ENCODE peak calls at places on chromosomes 6 and 20, in eight cellular contexts. One of them, this sample, is unnamed.

GRCh38 chr6:99119109-99120031 is 171.6 kb upstream of the FBXL4 start:
- DNase-seq in adrenal gland: no peak
- DNase-seq in spleen: no peak
- DNase-seq in MM.1S: peak; percentile 54
- DNase-seq in GM23338: peak; percentile 81
- DNase-seq in endodermal cell: peak; percentile 74
- DNase-seq in H9: peak; percentile 32
- DNase-seq in left ventricle myocardium inferior: no peak
- DNase-seq in this sample: no peak

GRCh38 chr20:10728873-10729670 is 55.3 kb upstream of the JAG1 start:
- DNase-seq in endodermal cell: no peak
- DNase-seq in left ventricle myocardium inferior: no peak
- DNase-seq in adrenal gland: no peak
- DNase-seq in spleen: no peak
- DNase-seq in H9: no peak
- DNase-seq in MM.1S: no peak
- DNase-seq in GM23338: no peak
- DNase-seq in this sample: no peak

GRCh38 chr6:145086197-145086596 is 649.1 kb downstream of the EPM2A start:
- DNase-seq in spleen: no peak
- DNase-seq in H9: peak; percentile 30
- DNase-seq in endodermal cell: peak; percentile 65
- DNase-seq in adrenal gland: no peak
- DNase-seq in left ventricle myocardium inferior: no peak
- DNase-seq in MM.1S: no peak
- DNase-seq in GM23338: peak; percentile 52
- DNase-seq in this sample: no peak

GRCh38 chr6:50602191-50602810 is 111.0 kb upstream of the TFAP2D start:
- DNase-seq in GM23338: peak; percentile 74
- DNase-seq in left ventricle myocardium inferior: no peak
- DNase-seq in spleen: no peak
- DNase-seq in MM.1S: peak; percentile 19
- DNase-seq in adrenal gland: no peak
- DNase-seq in H9: no peak
- DNase-seq in endodermal cell: no peak
- DNase-seq in this sample: no peak

GRCh38 chr6:140436023-140436811 is 1061.8 kb upstream of the CITED2 start:
- DNase-seq in adrenal gland: no peak
- DNase-seq in spleen: no peak
- DNase-seq in H9: peak; percentile 65
- DNase-seq in endodermal cell: peak; percentile 51
- DNase-seq in left ventricle myocardium inferior: no peak
- DNase-seq in GM23338: peak; percentile 83
- DNase-seq in MM.1S: no peak
- DNase-seq in this sample: no peak

GRCh38 chr20:34916774-34917354 is 38.7 kb downstream of the GSS start:
- DNase-seq in adrenal gland: no peak
- DNase-seq in left ventricle myocardium inferior: no peak
- DNase-seq in GM23338: no peak
- DNase-seq in endodermal cell: no peak
- DNase-seq in H9: no peak
- DNase-seq in MM.1S: no peak
- DNase-seq in spleen: no peak
- DNase-seq in this sample: no peak

GRCh38 chr20:9759392-9759791 is 79.5 kb downstream of the PAK5 start:
- DNase-seq in H9: no peak
- DNase-seq in adrenal gland: no peak
- DNase-seq in endodermal cell: no peak
- DNase-seq in left ventricle myocardium inferior: no peak
- DNase-seq in MM.1S: no peak
- DNase-seq in GM23338: peak; percentile 21
- DNase-seq in spleen: no peak
- DNase-seq in this sample: no peak

GRCh38 chr6:43609402-43609801 is 19.7 kb downstream of the GTPBP2 start:
- DNase-seq in left ventricle myocardium inferior: no peak
- DNase-seq in spleen: no peak
- DNase-seq in MM.1S: no peak
- DNase-seq in GM23338: no peak
- DNase-seq in H9: no peak
- DNase-seq in adrenal gland: no peak
- DNase-seq in endodermal cell: no peak
- DNase-seq in this sample: no peak

GRCh38 chr6:30720738-30721197 is 616 bp downstream of the TUBB start:
- DNase-seq in endodermal cell: peak; percentile 80
- DNase-seq in left ventricle myocardium inferior: peak; percentile 75
- DNase-seq in adrenal gland: peak; percentile 89
- DNase-seq in MM.1S: peak; percentile 80
- DNase-seq in H9: peak; percentile 59
- DNase-seq in GM23338: peak; percentile 77
- DNase-seq in spleen: peak; percentile 94
- DNase-seq in this sample: peak; percentile 84

GRCh38 chr6:7673063-7673536 is 52.8 kb upstream of the BMP6 start:
- DNase-seq in GM23338: peak; percentile 87
- DNase-seq in MM.1S: no peak
- DNase-seq in spleen: peak; percentile 59
- DNase-seq in endodermal cell: peak; percentile 89
- DNase-seq in adrenal gland: no peak
- DNase-seq in H9: peak; percentile 83
- DNase-seq in left ventricle myocardium inferior: peak; percentile 36
- DNase-seq in this sample: peak; percentile 61

GRCh38 chr6:16619017-16619416 is 142.2 kb downstream of the ATXN1 start:
- DNase-seq in GM23338: no peak
- DNase-seq in H9: no peak
- DNase-seq in adrenal gland: no peak
- DNase-seq in left ventricle myocardium inferior: no peak
- DNase-seq in endodermal cell: no peak
- DNase-seq in MM.1S: no peak
- DNase-seq in spleen: no peak
- DNase-seq in this sample: no peak

GRCh38 chr20:51456511-51457280 is 85.8 kb downstream of the NFATC2 start:
- DNase-seq in H9: peak; percentile 54
- DNase-seq in spleen: peak; percentile 90
- DNase-seq in adrenal gland: peak; percentile 98
- DNase-seq in endodermal cell: peak; percentile 82
- DNase-seq in left ventricle myocardium inferior: peak; percentile 95
- DNase-seq in GM23338: peak; percentile 35
- DNase-seq in MM.1S: no peak
- DNase-seq in this sample: peak; percentile 93

GRCh38 chr6:7587631-7588100 is 2.3 kb upstream of the SNRNP48 start:
- DNase-seq in MM.1S: no peak
- DNase-seq in left ventricle myocardium inferior: no peak
- DNase-seq in endodermal cell: no peak
- DNase-seq in adrenal gland: no peak
- DNase-seq in H9: no peak
- DNase-seq in GM23338: no peak
- DNase-seq in spleen: no peak
- DNase-seq in this sample: no peak

GRCh38 chr6:67073938-67074337 is 1366.9 kb upstream of the EYS start:
- DNase-seq in left ventricle myocardium inferior: no peak
- DNase-seq in H9: no peak
- DNase-seq in GM23338: no peak
- DNase-seq in MM.1S: no peak
- DNase-seq in endodermal cell: no peak
- DNase-seq in spleen: no peak
- DNase-seq in adrenal gland: no peak
- DNase-seq in this sample: no peak

GRCh38 chr20:62303327-62304226 is 780 bp downstream of the ADRM1 start:
- DNase-seq in MM.1S: peak; percentile 26
- DNase-seq in H9: peak; percentile 31
- DNase-seq in endodermal cell: no peak
- DNase-seq in spleen: no peak
- DNase-seq in GM23338: no peak
- DNase-seq in left ventricle myocardium inferior: no peak
- DNase-seq in adrenal gland: peak; percentile 79
- DNase-seq in this sample: peak; percentile 34

GRCh38 chr6:112881027-112881426 is 533.9 kb downstream of the RFPL4B start:
- DNase-seq in left ventricle myocardium inferior: no peak
- DNase-seq in GM23338: no peak
- DNase-seq in adrenal gland: no peak
- DNase-seq in H9: no peak
- DNase-seq in MM.1S: no peak
- DNase-seq in spleen: no peak
- DNase-seq in endodermal cell: no peak
- DNase-seq in this sample: no peak

DNA sequence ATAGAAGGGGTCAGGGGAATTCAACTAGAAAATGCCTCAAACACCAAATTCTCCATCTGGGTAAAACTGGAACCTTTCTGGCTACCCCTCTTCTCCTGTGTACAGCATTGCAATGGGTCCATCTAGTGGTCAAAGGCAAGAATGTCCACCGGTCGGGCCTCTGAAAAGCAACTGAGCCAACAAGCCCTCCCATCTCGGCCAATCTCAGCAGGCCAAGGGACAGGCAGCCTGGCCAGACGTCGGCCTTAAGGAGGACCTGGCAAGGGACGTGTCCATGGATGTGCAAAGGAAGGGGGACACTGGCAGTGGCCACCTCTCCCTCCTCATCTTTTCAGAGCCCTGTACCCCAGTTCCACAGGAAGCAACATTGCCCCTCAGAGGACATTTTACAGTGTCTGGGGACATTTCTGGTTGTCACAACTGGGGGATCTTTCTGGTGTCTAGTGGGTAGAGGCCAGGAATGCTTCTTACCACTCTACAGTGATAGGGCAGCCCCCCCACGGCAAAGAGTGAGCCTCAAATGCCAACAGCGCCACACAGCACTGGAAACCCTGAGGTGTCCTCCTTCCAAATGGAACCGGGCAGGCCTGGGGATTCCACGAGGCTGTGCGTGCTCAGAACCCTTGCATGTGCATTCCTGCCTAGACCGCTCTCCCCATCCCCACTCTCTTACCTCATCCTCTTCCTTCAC is 99.8 kb upstream of the FOXA2 start:
- DNase-seq in H9: peak; percentile 85
- DNase-seq in spleen: no peak
- DNase-seq in adrenal gland: peak; percentile 88
- DNase-seq in GM23338: peak; percentile 90
- DNase-seq in endodermal cell: peak; percentile 95
- DNase-seq in left ventricle myocardium inferior: peak; percentile 48
- DNase-seq in MM.1S: peak; percentile 65
- DNase-seq in this sample: peak; percentile 78
- TF ChIP-seq CTCF in H9: peak; percentile 92
- TF ChIP-seq CTCF in spleen: peak; percentile 51
- TF ChIP-seq CTCF in adrenal gland: peak; percentile 82
- TF ChIP-seq CTCF in GM23338: peak; percentile 93
- TF ChIP-seq CTCF in endodermal cell: peak; percentile 95
- TF ChIP-seq CTCF in left ventricle myocardium inferior: peak; percentile 92
- TF ChIP-seq CTCF in MM.1S: peak; percentile 80
- TF ChIP-seq CTCF in this sample: peak; percentile 58

GRCh38 chr6:148336901-148337300 is 5.7 kb upstream of the SASH1 start:
- DNase-seq in MM.1S: no peak
- DNase-seq in adrenal gland: no peak
- DNase-seq in left ventricle myocardium inferior: no peak
- DNase-seq in endodermal cell: no peak
- DNase-seq in GM23338: no peak
- DNase-seq in H9: no peak
- DNase-seq in spleen: no peak
- DNase-seq in this sample: no peak

GRCh38 chr6:148343028-148343374 is 363 bp downstream of the SASH1 start:
- DNase-seq in MM.1S: no peak
- DNase-seq in GM23338: peak; percentile 57
- DNase-seq in spleen: peak; percentile 77
- DNase-seq in adrenal gland: no peak
- DNase-seq in left ventricle myocardium inferior: no peak
- DNase-seq in H9: peak; percentile 45
- DNase-seq in endodermal cell: peak; percentile 76
- DNase-seq in this sample: peak; percentile 32

GRCh38 chr6:148340586-148341297 is 1.9 kb upstream of the SASH1 start:
- DNase-seq in spleen: no peak
- DNase-seq in endodermal cell: no peak
- DNase-seq in H9: no peak
- DNase-seq in adrenal gland: no peak
- DNase-seq in GM23338: no peak
- DNase-seq in MM.1S: no peak
- DNase-seq in left ventricle myocardium inferior: no peak
- DNase-seq in this sample: no peak

GRCh38 chr6:148342146-148343027 is at the start of gene SASH1:
- DNase-seq in GM23338: peak; percentile 97
- DNase-seq in left ventricle myocardium inferior: peak; percentile 66
- DNase-seq in adrenal gland: peak; percentile 61
- DNase-seq in spleen: peak; percentile 76
- DNase-seq in H9: peak; percentile 92
- DNase-seq in MM.1S: no peak
- DNase-seq in endodermal cell: peak; percentile 92
- DNase-seq in this sample: peak; percentile 67

GRCh38 chr6:148339766-148340165 is 2.9 kb upstream of the SASH1 start:
- DNase-seq in H9: no peak
- DNase-seq in endodermal cell: no peak
- DNase-seq in adrenal gland: no peak
- DNase-seq in spleen: no peak
- DNase-seq in GM23338: no peak
- DNase-seq in MM.1S: no peak
- DNase-seq in left ventricle myocardium inferior: no peak
- DNase-seq in this sample: no peak
- H3K4me1 ChIP-seq in H9: no peaks in the 10 kb centered on the region
- H3K4me1 ChIP-seq in endodermal cell: peaks cover 10% of the 10 kb centered on the region
- H3K4me1 ChIP-seq in adrenal gland: peaks cover 3% of the 10 kb centered on the region
- H3K4me1 ChIP-seq in spleen: peaks cover 11% of the 10 kb centered on the region
- H3K4me1 ChIP-seq in GM23338: peaks cover 23% of the 10 kb centered on the region
- H3K4me1 ChIP-seq in MM.1S: no peaks in the 10 kb centered on the region
- H3K4me1 ChIP-seq in left ventricle myocardium inferior: peaks cover 25% of the 10 kb centered on the region
- H3K4me1 ChIP-seq in this sample: peaks cover 10% of the 10 kb centered on the region

DNA sequence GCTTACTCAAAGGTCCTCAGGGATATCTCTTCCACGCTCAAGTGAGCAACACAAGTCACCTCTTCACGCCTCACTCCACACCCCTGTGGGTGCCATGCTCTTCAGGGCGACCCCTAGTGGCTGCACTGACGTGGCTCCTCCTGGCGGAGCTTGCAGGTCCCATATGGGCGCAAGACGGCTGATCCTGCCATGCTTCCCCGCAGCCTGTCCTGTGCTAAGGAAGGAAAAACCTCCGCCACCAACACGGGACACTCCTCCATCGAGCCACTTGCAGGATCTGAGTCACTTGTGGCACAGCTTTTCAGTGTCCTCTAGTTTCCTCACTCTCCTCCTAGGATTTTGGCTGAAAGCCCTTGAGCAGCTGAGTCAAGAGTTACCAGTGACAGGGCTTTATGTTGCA is 90.7 kb downstream of the KHDC1L start:
- DNase-seq in adrenal gland: no peak
- DNase-seq in spleen: no peak
- DNase-seq in H9: peak; percentile 94
- DNase-seq in GM23338: peak; percentile 92
- DNase-seq in left ventricle myocardium inferior: no peak
- DNase-seq in MM.1S: no peak
- DNase-seq in endodermal cell: peak; percentile 97
- DNase-seq in this sample: peak; percentile 29
- TF ChIP-seq CTCF in adrenal gland: no peak
- TF ChIP-seq CTCF in spleen: no peak
- TF ChIP-seq CTCF in H9: peak; percentile 98
- TF ChIP-seq CTCF in GM23338: peak; percentile 99
- TF ChIP-seq CTCF in left ventricle myocardium inferior: no peak
- TF ChIP-seq CTCF in MM.1S: peak; percentile 49
- TF ChIP-seq CTCF in endodermal cell: peak; percentile 94
- TF ChIP-seq CTCF in this sample: no peak

DNA sequence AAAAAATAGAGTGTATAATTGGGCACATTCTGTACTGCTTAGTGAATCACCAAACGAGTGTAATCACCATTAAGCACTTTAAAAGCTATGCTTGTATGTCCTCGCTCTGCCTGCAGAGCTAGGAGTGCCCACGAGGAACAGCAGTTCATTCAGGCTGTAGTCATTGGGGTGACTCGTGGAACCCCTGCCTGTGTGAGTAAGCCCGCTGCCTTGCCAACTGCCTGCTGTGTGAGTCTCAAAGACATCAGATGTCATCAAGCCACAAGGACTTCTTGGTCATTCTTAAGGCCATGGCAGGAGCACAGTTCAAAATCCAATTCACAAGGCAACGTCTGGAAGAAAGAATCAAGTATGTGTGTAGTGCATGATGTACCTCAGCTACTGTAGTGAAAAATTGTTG is 60.4 kb downstream of the FOXO3 start:
- DNase-seq in GM23338: no peak
- DNase-seq in spleen: no peak
- DNase-seq in left ventricle myocardium inferior: no peak
- DNase-seq in adrenal gland: peak; percentile 83
- DNase-seq in H9: no peak
- DNase-seq in MM.1S: no peak
- DNase-seq in endodermal cell: peak; percentile 47
- DNase-seq in this sample: no peak
- H3K4me1 ChIP-seq in GM23338: peaks cover 6% of the 10 kb centered on the region
- H3K4me1 ChIP-seq in spleen: peaks cover 65% of the 10 kb centered on the region
- H3K4me1 ChIP-seq in left ventricle myocardium inferior: peaks cover 100% of the 10 kb centered on the region
- H3K4me1 ChIP-seq in adrenal gland: peaks cover 88% of the 10 kb centered on the region
- H3K4me1 ChIP-seq in H9: no peaks in the 10 kb centered on the region
- H3K4me1 ChIP-seq in MM.1S: peaks cover 89% of the 10 kb centered on the region
- H3K4me1 ChIP-seq in endodermal cell: peaks cover 3% of the 10 kb centered on the region
- H3K4me1 ChIP-seq in this sample: peaks cover 25% of the 10 kb centered on the region

This sample was measured in mucosa of descending colon.